ENCODE peak calls at places on chromosomes 2 and 18, in six cellular contexts. T is body of pancreas, G is H9, M is mammary epithelial cell, I is Peyer's patch, S is tibial artery. K is an unnamed sample.

GRCh38 chr2:109427661-109428091 is 186.1 kb downstream of the SEPTIN10 start:
- DNase-seq in G (no peak), S (no peak), M (no peak), I (no peak), T (no peak), K (no peak)

GRCh38 chr18:50820901-50821520 is 1.2 kb upstream of the MRO start:
- DNase-seq in T (no peak), S (no peak), I (no peak), M (no peak), G (no peak), K (no peak)

GRCh38 chr2:39516347-39517101 is 79.4 kb upstream of the MAP4K3 start:
- DNase-seq in T (peak), M (no peak), I (no peak), S (peak), G (peak), K (no peak)

GRCh38 chr18:9418047-9418690 is 57.1 kb upstream of the RALBP1 start:
- DNase-seq in G (peak), S (no peak), I (no peak), M (no peak), T (no peak), K (no peak)

GRCh38 chr18:9814431-9814830 is 71.3 kb upstream of the TXNDC2 start:
- DNase-seq in M (peak), I (no peak), S (no peak), G (no peak), T (no peak), K (no peak)

GRCh38 chr18:47100214-47100831 is 50.0 kb downstream of the HDHD2 start:
- DNase-seq in I (peak), T (peak), M (peak), S (no peak), G (peak), K (no peak)

GRCh38 chr2:95388878-95389255 is 13.6 kb upstream of the FAHD2A start:
- DNase-seq in S (no peak), M (no peak), G (no peak), T (no peak), I (no peak), K (no peak)

GRCh38 chr18:3966985-3967856 is 487.9 kb downstream of the DLGAP1 start:
- DNase-seq in M (peak), S (no peak), G (peak), I (no peak), T (peak), K (no peak)

GRCh38 chr18:62659698-62660097 is 55.6 kb upstream of the PHLPP1 start:
- DNase-seq in M (no peak), I (no peak), S (no peak), T (no peak), G (no peak), K (no peak)

GRCh38 chr2:55418072-55418471 is 1.6 kb downstream of the CCDC88A start:
- DNase-seq in M (no peak), G (no peak), I (no peak), S (no peak), T (no peak), K (no peak)

GRCh38 chr2:15957881-15958713 is 17.7 kb downstream of the MYCN start:
- DNase-seq in M (no peak), S (no peak), T (no peak), I (no peak), G (peak), K (no peak)

GRCh38 chr18:57585846-57586242 is 658 bp downstream of the FECH start:
- DNase-seq in S (no peak), G (no peak), T (no peak), I (no peak), M (peak), K (no peak)

GRCh38 chr2:222304737-222305509 is 6.1 kb upstream of the PAX3 start:
- DNase-seq in S (no peak), T (no peak), I (no peak), G (no peak), M (no peak), K (no peak)

GRCh38 chr18:62957885-62958472 is 242.6 kb downstream of the PHLPP1 start:
- DNase-seq in I (peak), G (peak), S (no peak), T (peak), M (peak), K (no peak)

GRCh38 chr18:8721716-8722115 is 16.4 kb downstream of the MTCL1 start:
- DNase-seq in M (peak), T (no peak), I (peak), G (no peak), S (no peak), K (no peak)

GRCh38 chr2:23417310-23417709 is 32.3 kb downstream of the KLHL29 start:
- DNase-seq in S (peak), G (no peak), M (no peak), I (peak), T (no peak), K (no peak)

GRCh38 chr2:102473020-102473419 is at the start of gene SLC9A4:
- DNase-seq in M (peak), T (peak), G (peak), S (no peak), I (peak), K (no peak)

GRCh38 chr2:236600892-236601291 is 31.3 kb downstream of the ACKR3 start:
- DNase-seq in S (no peak), T (no peak), I (no peak), G (no peak), M (peak), K (no peak)

GRCh38 chr18:54647176-54647575 is 56.1 kb downstream of the DYNAP start:
- DNase-seq in T (peak), I (peak), M (peak), G (peak), S (no peak), K (no peak)

GRCh38 chr2:127721978-127722355 is 20.7 kb downstream of the SFT2D3 start:
- DNase-seq in S (no peak), M (peak), T (no peak), G (no peak), I (no peak), K (no peak)

GRCh38 chr18:79917351-79918088 is 33.9 kb downstream of the SLC66A2 start:
- DNase-seq in T (no peak), G (peak), S (peak), I (no peak), M (no peak), K (no peak)

GRCh38 chr2:102463160-102463559 is 9.9 kb upstream of the SLC9A4 start:
- DNase-seq in M (no peak), S (no peak), G (no peak), I (no peak), T (no peak), K (no peak)

GRCh38 chr2:24189551-24189950 is 14.7 kb downstream of the FAM228A start:
- DNase-seq in G (no peak), I (no peak), M (no peak), T (no peak), S (no peak), K (no peak)

GRCh38 chr2:195318440-195319111 is 338.4 kb upstream of the SLC39A10 start:
- DNase-seq in I (peak), G (no peak), M (peak), S (no peak), T (peak), K (no peak)

GRCh38 chr2:14712091-14712490 is 79.6 kb downstream of the LRATD1 start:
- DNase-seq in G (no peak), S (no peak), M (no peak), I (no peak), T (no peak), K (no peak)

GRCh38 chr18:77133051-77133919 is 702 bp upstream of the MBP start:
- DNase-seq in T (peak), M (no peak), S (no peak), I (no peak), G (peak), K (no peak)

GRCh38 chr2:240458900-240459391 is 23.5 kb downstream of the GPC1 start:
- DNase-seq in T (peak), G (no peak), I (no peak), S (no peak), M (no peak), K (no peak)
- H3K27ac ChIP-seq in T (no peak), G (no peak), I (no peak), S (no peak), M (no peak), K (no peak)

GRCh38 chr2:28461056-28461455 is 34.8 kb upstream of the PLB1 start:
- DNase-seq in T (no peak), I (no peak), M (no peak), G (no peak), S (no peak), K (no peak)

GRCh38 chr2:28463211-28463610 is 32.6 kb upstream of the PLB1 start:
- DNase-seq in T (no peak), S (no peak), G (no peak), M (no peak), I (no peak), K (no peak)

GRCh38 chr2:28463893-28464292 is 32.0 kb upstream of the PLB1 start:
- DNase-seq in T (no peak), S (no peak), I (peak), G (no peak), M (no peak), K (no peak)

GRCh38 chr2:28465148-28465885 is 30.5 kb upstream of the PLB1 start:
- DNase-seq in M (peak), I (no peak), G (no peak), T (no peak), S (no peak), K (no peak)

GRCh38 chr2:28462122-28462521 is 33.7 kb upstream of the PLB1 start:
- DNase-seq in S (no peak), G (no peak), T (no peak), M (no peak), I (no peak), K (no peak)
- H3K27ac ChIP-seq in S (no peak), G (no peak), T (no peak), M (no peak), I (no peak), K (no peak)

DNA sequence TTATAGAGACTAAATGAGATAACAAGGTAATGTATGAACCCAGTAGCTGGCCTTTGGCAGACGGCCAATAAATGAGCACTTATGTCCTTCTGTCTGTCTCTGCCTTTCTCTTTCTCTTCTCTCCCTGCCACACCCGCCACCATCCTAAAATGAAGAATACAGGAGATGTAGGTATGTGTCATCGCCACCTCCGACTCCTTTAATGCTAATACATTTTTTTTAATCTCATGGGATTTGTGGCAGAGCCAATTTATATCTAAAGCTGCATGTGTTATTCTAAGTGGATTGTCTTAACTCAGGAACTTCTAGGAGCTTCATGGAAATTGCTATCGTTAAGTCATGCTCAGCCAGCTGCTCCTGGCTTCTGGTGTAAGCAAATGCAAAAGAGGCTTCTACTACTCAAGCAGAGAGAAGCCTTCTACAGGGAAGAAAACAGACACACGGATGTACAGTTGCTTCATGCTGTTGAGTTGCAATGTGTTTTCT is 2.2 kb downstream of the TM4SF20 start:
- DNase-seq in G (no peak), M (no peak), T (no peak), S (no peak), I (peak), K (no peak)
- H3K27ac ChIP-seq in G (no peak), M (no peak), T (no peak), S (no peak), I (peak), K (no peak)

DNA sequence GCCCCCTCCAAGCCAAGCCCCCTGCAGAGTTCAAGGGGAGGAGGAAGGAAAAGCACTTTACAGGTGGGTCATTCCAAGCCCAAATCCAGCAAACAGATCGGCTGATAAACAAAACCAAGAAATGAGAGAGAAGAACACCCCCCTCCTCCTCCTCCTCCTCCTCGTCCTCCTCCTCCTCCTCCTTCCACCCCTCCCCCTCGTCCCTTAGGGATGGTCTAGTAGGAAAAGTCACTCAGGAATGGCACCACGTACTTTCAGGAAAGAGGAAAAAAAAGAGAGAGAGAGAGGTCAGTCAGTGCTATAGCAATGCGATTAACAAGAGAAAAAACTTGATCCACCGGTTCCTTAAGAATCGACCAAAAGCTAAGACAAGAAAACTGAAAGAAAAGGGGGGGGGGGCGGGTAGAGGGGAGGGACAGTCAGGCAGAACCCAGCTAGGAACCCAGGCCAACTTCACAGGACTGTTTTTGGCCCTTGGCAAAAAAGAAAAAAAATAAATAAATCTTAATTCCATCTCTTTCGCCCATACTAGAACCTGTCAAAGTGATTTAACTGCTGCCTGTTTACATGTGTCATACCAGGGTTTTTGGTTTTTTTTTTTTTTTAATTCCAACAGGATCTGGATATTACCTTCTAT is 979 bp downstream of the IKZF2 start:
- DNase-seq in G (peak), T (no peak), M (peak), S (no peak), I (no peak), K (no peak)
- H3K27ac ChIP-seq in G (peak), T (peak), M (peak), S (peak), I (peak), K (peak)

DNA sequence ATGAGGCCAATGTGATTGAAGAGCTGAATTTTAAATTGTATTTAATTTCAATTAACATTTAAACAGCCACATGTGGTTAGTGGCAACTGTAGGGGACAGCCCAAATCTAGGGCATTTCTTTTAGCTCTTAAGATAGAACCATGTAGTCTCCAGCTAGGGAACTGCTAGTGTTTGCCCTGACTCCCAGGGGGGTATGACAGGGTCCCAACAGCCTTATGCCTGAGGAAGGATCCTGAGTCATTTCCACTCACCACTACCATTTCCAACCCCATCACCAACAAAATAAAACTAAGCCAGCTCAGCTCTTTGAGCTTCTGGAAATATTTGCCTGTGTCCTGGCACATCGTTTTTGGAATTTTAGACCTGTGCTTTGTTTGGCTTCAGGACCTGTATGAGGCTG is 13.7 kb upstream of the GMCL1 start:
- DNase-seq in I (no peak), M (no peak), S (no peak), T (no peak), G (no peak), K (no peak)
- H3K27ac ChIP-seq in I (no peak), M (no peak), S (no peak), T (peak), G (no peak), K (no peak)

GRCh38 chr2:147420517-147420916 is 424.3 kb upstream of the ACVR2A start:
- DNase-seq in M (no peak), S (no peak), T (no peak), I (no peak), G (peak), K (no peak)
- H3K27ac ChIP-seq in M (no peak), S (no peak), T (no peak), I (no peak), G (no peak), K (no peak)